ENCODE peak calls at places on chromosomes 11 and 22, in ten cellular contexts. W is activated T-cell treated with anti-CD3 and anti-CD28 coated beads for 24 hours; B is iPS-NIHi11; I is CD8-positive, alpha-beta T cell; T is amniotic stem cell; P is nucleus accumbens; Y is epithelial cell of esophagus; Z is GM04504; H is iris pigment epithelial cell; O is fibroblast of mammary gland. D is an unnamed sample.

GRCh38 chr11:106644824-106645223 is 373.5 kb downstream of the GUCY1A2 start:
- DNase-seq in O (peak; percentile 20), Y (peak; percentile 25), W (no peak), H (peak; percentile 74), Z (no peak), I (no peak), P (no peak), B (no peak), T (no peak), D (no peak)

GRCh38 chr11:68039526-68040086 is 781 bp downstream of the TCIRG1 start:
- DNase-seq in I (no peak), Z (no peak), W (no peak), B (no peak), O (no peak), H (no peak), P (no peak), Y (no peak), T (no peak), D (no peak)

GRCh38 chr11:627273-627585 is 248 bp upstream of the SCT start:
- DNase-seq in O (no peak), P (no peak), H (no peak), Z (no peak), W (no peak), B (no peak), I (no peak), Y (no peak), T (no peak), D (no peak)

GRCh38 chr11:91265946-91266345 is 958.7 kb upstream of the FAT3 start:
- DNase-seq in I (no peak), O (no peak), Z (no peak), P (no peak), W (no peak), Y (no peak), B (no peak), T (no peak), H (peak; percentile 8), D (no peak)

GRCh38 chr11:73157141-73158010 is 15.3 kb upstream of the FCHSD2 start:
- DNase-seq in Z (peak; percentile 32), I (no peak), T (peak; percentile 59), P (no peak), H (peak; percentile 62), Y (no peak), B (no peak), W (no peak), O (peak; percentile 2), D (no peak)

GRCh38 chr22:30310881-30311771 is 15.6 kb downstream of the TBC1D10A start:
- DNase-seq in W (no peak), O (peak; percentile 68), H (peak; percentile 38), P (no peak), T (no peak), I (no peak), Z (peak; percentile 70), B (peak; percentile 55), Y (no peak), D (peak; percentile 37)

GRCh38 chr11:13896990-13897353 is 65.6 kb upstream of the SPON1 start:
- DNase-seq in T (no peak), Z (no peak), W (no peak), P (no peak), Y (no peak), I (no peak), O (no peak), H (no peak), B (no peak), D (no peak)

GRCh38 chr11:57180141-57180561 is 1.6 kb upstream of the LRRC55 start:
- DNase-seq in W (no peak), P (no peak), I (no peak), Z (no peak), T (no peak), Y (no peak), O (no peak), H (no peak), B (peak; percentile 60), D (no peak)

GRCh38 chr11:60974726-60975125 is 3.2 kb downstream of the CD6 start:
- DNase-seq in B (no peak), O (no peak), W (no peak), T (no peak), P (peak; percentile 45), Z (no peak), H (no peak), Y (no peak), I (no peak), D (peak; percentile 40)

GRCh38 chr22:43433451-43433850 is 21.6 kb downstream of the MPPED1 start:
- DNase-seq in B (no peak), I (no peak), H (no peak), O (no peak), W (no peak), Z (no peak), Y (no peak), T (no peak), P (no peak), D (no peak)

GRCh38 chr11:88308576-88308975 is 29.0 kb downstream of the CTSC start:
- DNase-seq in O (no peak), Z (no peak), W (no peak), I (no peak), B (peak; percentile 33), P (no peak), Y (no peak), T (no peak), H (no peak), D (no peak)

GRCh38 chr11:103808246-103808645 is 228.2 kb upstream of the DDI1 start:
- DNase-seq in W (no peak), Y (no peak), H (peak; percentile 22), T (no peak), P (no peak), B (no peak), Z (no peak), I (no peak), O (no peak), D (no peak)

GRCh38 chr11:44693654-44694119 is 33.1 kb upstream of the TSPAN18 start:
- DNase-seq in B (no peak), I (no peak), H (no peak), O (no peak), P (no peak), W (no peak), Z (no peak), T (no peak), Y (no peak), D (no peak)

GRCh38 chr11:114081641-114082414 is 22.3 kb downstream of the ZBTB16 start:
- DNase-seq in O (peak; percentile 89), I (no peak), W (no peak), B (no peak), T (no peak), Y (no peak), H (peak; percentile 81), Z (no peak), P (no peak), D (no peak)

GRCh38 chr11:12042215-12042676 is 33.8 kb upstream of the DKK3 start:
- DNase-seq in O (peak; percentile 99), W (no peak), P (no peak), B (no peak), Z (peak; percentile 95), H (peak; percentile 98), I (no peak), T (peak; percentile 58), Y (peak; percentile 97), D (no peak)

GRCh38 chr22:31446208-31446607 is 43.4 kb downstream of the EIF4ENIF1 start:
- DNase-seq in T (no peak), O (no peak), W (no peak), Y (no peak), I (no peak), P (no peak), B (no peak), Z (no peak), H (no peak), D (no peak)

GRCh38 chr22:33018232-33018864 is 39.8 kb downstream of the SYN3 start:
- DNase-seq in Z (peak; percentile 12), O (peak; percentile 51), B (peak; percentile 79), T (peak; percentile 21), I (peak; percentile 30), W (peak; percentile 26), P (peak; percentile 37), Y (peak; percentile 58), H (peak; percentile 29), D (peak; percentile 65)